ENCODE peak calls at places on chromosome 9, in five cellular contexts. U, I, D, R and N are unnamed samples.

GRCh38 chr9:534886-535285 is 306.6 kb upstream of the DMRT1 start:
- DNase-seq in R (no peak), D (no peak), I (no peak), U (no peak), N (no peak)

GRCh38 chr9:94016744-94017143 is 61.6 kb upstream of the BARX1 start:
- DNase-seq in R (no peak), U (no peak), D (no peak), I (no peak), N (no peak)

GRCh38 chr9:91541744-91542143 is 118.1 kb upstream of the NFIL3 start:
- DNase-seq in I (no peak), D (peak; percentile 67), U (no peak), R (no peak), N (no peak)

GRCh38 chr9:96441798-96442445 is 8.0 kb upstream of the HABP4 start:
- DNase-seq in R (no peak), I (no peak), D (no peak), U (no peak), N (no peak)

GRCh38 chr9:14812806-14813205 is 90.3 kb upstream of the CER1 start:
- DNase-seq in U (no peak), R (no peak), I (no peak), D (peak; percentile 10), N (no peak)

GRCh38 chr9:108073823-108074222 is 584.3 kb upstream of the KLF4 start:
- DNase-seq in U (no peak), R (no peak), I (no peak), D (no peak), N (no peak)

GRCh38 chr9:15824310-15824709 is 271.5 kb downstream of the CCDC171 start:
- DNase-seq in I (no peak), U (peak; percentile 20), D (peak; percentile 7), R (no peak), N (no peak)

GRCh38 chr9:105706156-105706555 is 11.8 kb downstream of the TMEM38B start:
- DNase-seq in I (no peak), D (no peak), U (no peak), R (no peak), N (no peak)

GRCh38 chr9:98594551-98595160 is 114.1 kb downstream of the GABBR2 start:
- DNase-seq in I (no peak), U (no peak), R (no peak), D (no peak), N (no peak)

GRCh38 chr9:120104771-120105170 is 475.2 kb downstream of the CDK5RAP2 start:
- DNase-seq in D (no peak), U (no peak), I (no peak), R (no peak), N (no peak)

GRCh38 chr9:122015165-122015821 is 77.8 kb downstream of the TTLL11 start:
- DNase-seq in R (no peak), I (no peak), U (no peak), D (no peak), N (no peak)

GRCh38 chr9:95103385-95104087 is 214.0 kb downstream of the FANCC start:
- DNase-seq in U (no peak), I (peak; percentile 66), D (no peak), R (no peak), N (no peak)

GRCh38 chr9:118162711-118163110 is 458.5 kb downstream of the TLR4 start:
- DNase-seq in U (no peak), D (no peak), I (no peak), R (no peak), N (peak; percentile 31)

GRCh38 chr9:135103931-135104639 is 16.6 kb downstream of the OLFM1 start:
- DNase-seq in R (no peak), U (no peak), I (no peak), D (no peak), N (no peak)

GRCh38 chr9:135104761-135105160 is 17.3 kb downstream of the OLFM1 start:
- DNase-seq in U (no peak), D (no peak), R (no peak), I (no peak), N (no peak)

GRCh38 chr9:135106551-135107270 is 19.2 kb downstream of the OLFM1 start:
- DNase-seq in I (no peak), D (no peak), R (no peak), U (no peak), N (no peak)

GRCh38 chr9:135105938-135106491 is 18.5 kb downstream of the OLFM1 start:
- DNase-seq in U (no peak), D (no peak), I (no peak), R (no peak), N (no peak)

DNA sequence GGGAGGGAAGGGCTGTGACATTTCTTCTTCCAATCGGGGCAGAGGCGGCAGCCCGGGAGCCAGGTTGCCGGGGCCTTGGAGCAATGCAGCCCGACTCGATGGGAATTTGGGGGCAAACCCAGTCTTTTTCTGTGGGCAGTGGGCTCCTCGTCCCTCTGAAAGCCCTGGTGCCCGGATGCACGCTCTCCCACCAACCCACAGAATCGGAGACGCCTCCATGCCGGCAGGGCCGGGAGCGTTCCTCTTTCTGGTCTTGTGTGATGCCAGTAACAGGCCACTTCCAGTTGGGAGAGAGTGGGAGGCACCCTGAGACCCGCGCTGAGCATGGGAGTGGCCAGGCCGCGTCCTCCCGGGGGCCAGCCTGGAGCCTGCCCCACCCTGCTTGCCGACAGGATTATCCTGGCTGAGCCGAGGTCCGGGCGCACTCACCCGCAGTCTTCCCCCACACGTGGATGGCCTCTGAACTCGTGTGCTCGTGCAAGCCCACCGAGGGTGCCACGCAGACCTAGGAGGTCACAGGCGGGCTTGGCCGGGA is 17.8 kb downstream of the OLFM1 start:
- DNase-seq in U (no peak), R (no peak), D (no peak), I (no peak), N (no peak)
- H3K4me3 ChIP-seq in U (no peak overlapping the region), R (no peak overlapping the region), D (no peak overlapping the region), I (no peak overlapping the region), N (no peak overlapping the region)

DNA sequence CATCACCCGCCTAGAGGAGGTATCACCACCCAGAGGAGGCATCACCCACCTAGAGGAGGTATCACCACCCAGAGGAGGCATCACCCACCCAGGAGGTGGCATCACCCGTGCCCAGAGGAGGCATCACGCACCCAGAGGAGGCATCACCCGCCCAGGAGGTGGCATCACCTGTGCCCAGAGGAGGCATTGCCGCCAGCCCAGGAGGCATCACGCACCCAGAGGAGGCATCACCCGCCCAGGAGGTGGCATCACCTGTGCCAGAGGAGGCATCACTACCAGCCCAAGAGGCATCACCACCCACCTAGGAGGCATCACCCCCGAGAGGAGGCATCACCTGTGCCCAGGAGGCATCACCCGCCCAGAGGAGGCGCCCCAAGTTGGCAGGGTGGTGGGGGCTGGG is 2.6 kb downstream of the NOTCH1 start:
- DNase-seq in R (no peak), I (no peak), D (no peak), U (no peak), N (no peak)
- H3K4me3 ChIP-seq in R (no peak overlapping the region), I (peak overlapping the region; percentile 86), D (no peak overlapping the region), U (no peak overlapping the region), N (no peak overlapping the region)

DNA sequence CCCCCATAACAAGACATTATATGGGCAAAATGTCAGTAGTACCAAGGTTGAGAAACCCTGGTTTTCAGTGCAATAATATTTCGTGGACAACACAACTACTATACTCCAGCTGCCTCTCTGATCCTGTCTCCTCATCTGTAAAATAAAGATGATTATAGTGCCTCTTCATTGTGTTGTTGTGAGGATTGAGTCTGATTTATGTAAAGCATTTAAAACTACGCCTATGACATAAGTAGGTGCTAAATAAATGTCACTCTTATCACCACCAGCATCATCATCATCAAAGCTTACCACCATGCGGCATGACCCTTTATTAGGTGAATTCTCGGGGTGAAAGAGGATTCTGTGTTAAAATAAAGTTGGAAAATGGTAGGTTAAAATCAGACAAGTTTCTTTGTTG is 67.8 kb upstream of the IFNE start:
- DNase-seq in U (no peak), I (no peak), R (no peak), D (no peak), N (no peak)
- H3K4me3 ChIP-seq in U (no peak overlapping the region), I (no peak overlapping the region), R (no peak overlapping the region), D (peak overlapping the region; percentile 14), N (peak overlapping the region; percentile 7)

DNA sequence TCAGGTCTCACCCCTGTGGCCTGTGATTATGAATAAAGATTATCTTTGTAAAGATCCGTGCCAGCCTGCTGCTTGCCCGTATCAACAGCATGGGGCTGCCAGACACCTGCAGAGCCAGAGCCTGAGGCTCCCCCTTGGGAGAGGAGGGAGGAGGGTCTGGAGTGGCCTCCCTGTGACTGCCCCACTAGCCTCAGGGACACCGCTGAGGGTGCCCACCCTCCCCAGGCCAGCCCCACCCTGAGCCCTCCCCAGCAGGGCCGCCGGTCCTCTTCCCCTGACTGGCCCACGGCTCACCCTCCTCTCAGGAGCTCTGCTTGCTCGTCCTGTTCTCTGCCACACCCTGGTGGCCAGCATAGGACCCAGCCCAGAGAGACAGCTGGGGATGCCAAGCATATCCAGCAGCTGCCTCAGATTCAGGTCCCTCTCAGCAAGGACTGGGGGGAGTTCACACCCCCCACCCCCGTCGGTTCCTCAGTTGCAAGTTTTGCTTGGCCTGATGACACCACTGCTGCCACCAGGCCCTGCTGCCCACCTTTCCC is 1.9 kb downstream of the SSNA1 start:
- DNase-seq in D (no peak), I (no peak), R (no peak), U (no peak), N (no peak)
- H3K4me3 ChIP-seq in D (peak overlapping the region; percentile 97), I (no peak overlapping the region), R (no peak overlapping the region), U (no peak overlapping the region), N (no peak overlapping the region)

DNA sequence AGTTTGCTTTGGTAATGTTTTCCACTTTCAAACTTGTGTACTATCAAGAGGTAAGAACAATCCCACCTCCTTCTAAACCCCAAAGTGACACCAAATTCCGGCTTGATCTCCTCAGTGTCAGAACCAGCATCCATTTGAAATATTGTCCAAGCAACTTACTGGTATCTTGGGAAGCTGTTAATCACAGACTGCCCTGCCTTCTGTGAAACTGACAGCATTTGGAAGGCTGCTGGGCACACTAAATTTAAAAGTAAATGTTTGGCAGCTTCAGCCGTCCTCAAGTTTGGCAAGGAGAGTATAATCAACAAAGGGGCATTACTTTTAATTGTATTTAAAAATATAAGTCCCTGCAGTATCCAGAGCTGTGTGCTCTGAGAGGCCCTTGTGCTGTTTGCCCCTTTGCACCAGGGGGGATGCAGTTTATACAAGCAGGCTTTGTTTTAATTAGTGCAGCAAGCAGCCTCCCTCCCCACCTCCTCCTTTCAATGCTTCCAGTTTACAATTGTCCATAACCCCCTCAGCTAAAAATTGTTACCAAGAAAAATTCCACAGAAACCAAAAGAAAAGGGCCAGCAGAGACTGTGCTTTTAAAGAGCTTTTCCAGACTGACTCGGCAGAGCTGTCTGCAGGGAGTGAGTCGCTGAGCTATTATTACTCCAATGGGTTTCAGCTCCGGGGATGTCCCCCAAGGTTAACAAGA is 328.4 kb upstream of the MPDZ start:
- DNase-seq in I (no peak), U (no peak), R (no peak), D (peak; percentile 40), N (no peak)
- H3K4me3 ChIP-seq in I (no peak overlapping the region), U (no peak overlapping the region), R (no peak overlapping the region), D (no peak overlapping the region), N (peak overlapping the region; percentile 9)

GRCh38 chr9:29214162-29214520 is 1640.9 kb upstream of the C9orf72 start:
- DNase-seq in I (no peak), D (peak; percentile 3), R (no peak), U (peak; percentile 83), N (no peak)
- H3K4me3 ChIP-seq in I (peak overlapping the region; percentile 28), D (no peak overlapping the region), R (no peak overlapping the region), U (peak overlapping the region; percentile 56), N (peak overlapping the region; percentile 41)

GRCh38 chr9:92711844-92712243 is 41.9 kb upstream of the IPPK start:
- DNase-seq in U (no peak), D (no peak), I (no peak), R (no peak), N (no peak)
- H3K4me3 ChIP-seq in U (no peak overlapping the region), D (no peak overlapping the region), I (no peak overlapping the region), R (no peak overlapping the region), N (no peak overlapping the region)